ENCODE peak calls at places on chromosomes 7 and 10, in eight cellular contexts. F is GM23248, S is PC-9, E is uterus, P is aorta, Y is neuronal stem cell, K is SJCRH30, T is tibial artery. Q is an unnamed sample.

GRCh38 chr7:28144266-28144665 is 36.3 kb downstream of the JAZF1 start:
- DNase-seq in F (no peak), S (no peak), E (no peak), P (no peak), Y (peak; percentile 21), K (no peak), T (no peak), Q (no peak)

GRCh38 chr10:103895458-103896186 is 22.4 kb downstream of the STN1 start:
- DNase-seq in F (peak; percentile 86), S (peak; percentile 90), E (peak; percentile 25), P (no peak), Y (no peak), K (no peak), T (no peak), Q (peak; percentile 46)

GRCh38 chr7:51188987-51189386 is 127.6 kb downstream of the COBL start:
- DNase-seq in F (no peak), S (no peak), E (no peak), P (no peak), Y (no peak), K (no peak), T (no peak), Q (no peak)

GRCh38 chr7:20561908-20562307 is 53.6 kb upstream of the ABCB5 start:
- DNase-seq in F (no peak), S (no peak), E (no peak), P (no peak), Y (no peak), K (no peak), T (no peak), Q (peak; percentile 19)

GRCh38 chr10:71695502-71696476 is 23.8 kb downstream of the C10orf105 start:
- DNase-seq in F (no peak), S (no peak), E (no peak), P (no peak), Y (no peak), K (no peak), T (no peak), Q (no peak)

GRCh38 chr10:81127931-81128330 is 590.2 kb downstream of the SH2D4B start:
- DNase-seq in F (no peak), S (no peak), E (no peak), P (no peak), Y (no peak), K (no peak), T (no peak), Q (no peak)

GRCh38 chr10:124653811-124654651 is 90.1 kb downstream of the FAM53B start:
- DNase-seq in F (peak; percentile 36), S (no peak), E (no peak), P (no peak), Y (no peak), K (no peak), T (peak; percentile 45), Q (no peak)

GRCh38 chr7:107660381-107661080 is at the start of gene SLC26A4:
- DNase-seq in F (peak; percentile 16), S (no peak), E (no peak), P (peak; percentile 74), Y (peak; percentile 33), K (peak; percentile 32), T (no peak), Q (no peak)

GRCh38 chr10:46282460-46283216 is 4.2 kb upstream of the ANTXRL start:
- DNase-seq in F (peak; percentile 90), S (no peak), E (peak; percentile 81), P (peak; percentile 94), Y (peak; percentile 42), K (no peak), T (peak; percentile 84), Q (peak; percentile 90)

GRCh38 chr7:148620749-148621372 is 30.3 kb downstream of the C7orf33 start:
- DNase-seq in F (no peak), S (peak; percentile 60), E (no peak), P (no peak), Y (no peak), K (no peak), T (no peak), Q (no peak)

GRCh38 chr10:77456414-77456813 is 181.2 kb downstream of the KCNMA1 start:
- DNase-seq in F (no peak), S (no peak), E (no peak), P (no peak), Y (no peak), K (no peak), T (no peak), Q (no peak)

GRCh38 chr10:18610517-18610916 is 40.9 kb downstream of the NSUN6 start:
- DNase-seq in F (peak; percentile 77), S (peak; percentile 90), E (no peak), P (no peak), Y (peak; percentile 11), K (no peak), T (no peak), Q (peak; percentile 87)

GRCh38 chr10:128022216-128023196 is 103.7 kb downstream of the MKI67 start:
- DNase-seq in F (no peak), S (no peak), E (no peak), P (peak; percentile 57), Y (no peak), K (no peak), T (no peak), Q (no peak)

GRCh38 chr7:24756545-24756988 is 697 bp downstream of the GSDME start:
- DNase-seq in F (peak; percentile 60), S (no peak), E (no peak), P (peak; percentile 76), Y (no peak), K (no peak), T (peak; percentile 28), Q (peak; percentile 41)

GRCh38 chr10:3124412-3125175 is 48.0 kb downstream of the PITRM1 start:
- DNase-seq in F (no peak), S (no peak), E (no peak), P (no peak), Y (no peak), K (no peak), T (no peak), Q (no peak)

GRCh38 chr10:22823109-22823508 is 104.7 kb upstream of the ARMC3 start:
- DNase-seq in F (peak; percentile 94), S (peak; percentile 88), E (no peak), P (no peak), Y (no peak), K (no peak), T (no peak), Q (no peak)

GRCh38 chr10:121070671-121071070 is 219.5 kb downstream of the WDR11 start:
- DNase-seq in F (no peak), S (no peak), E (no peak), P (no peak), Y (no peak), K (no peak), T (no peak), Q (no peak)

GRCh38 chr7:8277394-8277982 is 15.5 kb upstream of the ICA1 start:
- DNase-seq in F (no peak), S (no peak), E (no peak), P (no peak), Y (no peak), K (no peak), T (no peak), Q (peak; percentile 21)

GRCh38 chr7:75698358-75698757 is 40.4 kb downstream of the HIP1 start:
- DNase-seq in F (no peak), S (no peak), E (no peak), P (peak; percentile 21), Y (no peak), K (no peak), T (no peak), Q (no peak)

GRCh38 chr7:29991937-29992336 is 2.3 kb upstream of the SCRN1 start:
- DNase-seq in F (no peak), S (no peak), E (no peak), P (no peak), Y (no peak), K (no peak), T (no peak), Q (no peak)

GRCh38 chr7:29989257-29989995 is at the start of gene SCRN1:
- DNase-seq in F (peak; percentile 65), S (no peak), E (peak; percentile 58), P (peak; percentile 84), Y (peak; percentile 42), K (peak; percentile 83), T (no peak), Q (peak; percentile 69)

GRCh38 chr7:29988391-29989256 is 977 bp downstream of the SCRN1 start:
- DNase-seq in F (peak; percentile 72), S (no peak), E (peak; percentile 47), P (peak; percentile 87), Y (peak; percentile 26), K (peak; percentile 89), T (peak; percentile 35), Q (peak; percentile 42)

GRCh38 chr7:29993169-29993568 is 3.6 kb upstream of the SCRN1 start:
- DNase-seq in F (no peak), S (no peak), E (no peak), P (no peak), Y (no peak), K (no peak), T (no peak), Q (no peak)

DNA sequence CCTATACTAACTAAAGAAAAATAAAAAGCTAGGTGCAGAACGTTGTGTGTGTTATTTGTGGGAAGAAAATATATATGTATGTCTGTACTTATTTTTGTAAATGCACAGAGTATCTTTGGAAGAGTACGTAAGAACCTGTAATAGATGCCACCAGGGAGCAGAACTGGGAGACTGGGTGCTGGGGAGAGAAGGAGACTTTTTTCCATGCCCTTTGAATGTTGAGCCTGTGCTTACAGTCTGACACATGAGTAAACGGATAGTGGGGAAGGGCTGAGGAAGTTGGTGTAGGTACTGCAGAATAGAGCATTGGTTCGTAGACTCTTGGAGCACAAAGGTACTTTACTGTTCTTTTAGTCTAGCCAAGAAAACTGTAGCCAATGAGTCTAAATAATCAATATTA is 1.3 kb upstream of the SCRN1 start:
- DNase-seq in F (no peak), S (no peak), E (no peak), P (no peak), Y (no peak), K (no peak), T (no peak), Q (no peak)
- H3K9me3 ChIP-seq in F (no peaks in the 10 kb centered on the region), S (peaks cover 20% of the 10 kb centered on the region), E (no peaks in the 10 kb centered on the region), P (peaks cover 2% of the 10 kb centered on the region), Y (peaks cover 5% of the 10 kb centered on the region), K (no peaks in the 10 kb centered on the region), T (no peaks in the 10 kb centered on the region), Q (no peaks in the 10 kb centered on the region)

GRCh38 chr7:4158406-4158805 is 523.7 kb upstream of the FOXK1 start:
- DNase-seq in F (no peak), S (no peak), E (no peak), P (no peak), Y (no peak), K (no peak), T (no peak), Q (no peak)
- H3K9me3 ChIP-seq in F (no peaks in the 10 kb centered on the region), S (no peaks in the 10 kb centered on the region), E (no peaks in the 10 kb centered on the region), P (no peaks in the 10 kb centered on the region), Y (peaks cover 14% of the 10 kb centered on the region), K (no peaks in the 10 kb centered on the region), T (no peaks in the 10 kb centered on the region), Q (no peaks in the 10 kb centered on the region)

DNA sequence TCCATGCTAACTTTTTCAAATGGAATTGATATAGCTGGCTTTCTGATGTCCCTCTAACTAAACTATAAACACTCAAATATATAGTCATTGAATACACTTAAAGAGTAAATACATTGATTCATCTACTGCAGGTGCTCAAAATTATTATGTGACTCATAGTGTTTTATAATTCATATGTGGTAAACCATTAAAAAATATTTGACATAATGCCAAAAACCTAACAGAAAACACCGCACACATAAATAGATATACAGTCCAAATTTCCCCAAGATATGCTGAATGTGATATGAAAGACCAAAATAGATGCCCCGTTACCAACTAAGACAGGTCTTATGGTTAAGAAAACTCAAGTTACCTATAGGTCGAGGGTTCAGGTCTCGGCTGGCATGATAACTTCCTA is 171.7 kb upstream of the SEMA3E start:
- DNase-seq in F (no peak), S (no peak), E (no peak), P (no peak), Y (no peak), K (no peak), T (no peak), Q (no peak)
- H3K9me3 ChIP-seq in F (no peaks in the 10 kb centered on the region), S (no peaks in the 10 kb centered on the region), E (no peaks in the 10 kb centered on the region), P (no peaks in the 10 kb centered on the region), Y (no peaks in the 10 kb centered on the region), K (no peaks in the 10 kb centered on the region), T (no peaks in the 10 kb centered on the region), Q (no peaks in the 10 kb centered on the region)

GRCh38 chr7:57210871-57211270 is 78.6 kb upstream of the ZNF479 start:
- DNase-seq in F (no peak), S (no peak), E (no peak), P (peak; percentile 51), Y (no peak), K (no peak), T (no peak), Q (no peak)
- H3K9me3 ChIP-seq in F (no peaks in the 10 kb centered on the region), S (no peaks in the 10 kb centered on the region), E (no peaks in the 10 kb centered on the region), P (no peaks in the 10 kb centered on the region), Y (no peaks in the 10 kb centered on the region), K (no peaks in the 10 kb centered on the region), T (peaks cover 19% of the 10 kb centered on the region), Q (peaks cover 5% of the 10 kb centered on the region)

Q was measured in cardiac muscle cell.